ENCODE peak calls at places on chromosome 2, in seven cellular contexts. One of them, this sample, is unnamed.

GRCh38 chr2:181396575-181397062 is 60.6 kb upstream of the ITGA4 start:
- DNase-seq in PC-3: no peak
- DNase-seq in IMR-90: no peak
- DNase-seq in kidney: no peak
- DNase-seq in fibroblast of lung: peak; percentile 12
- DNase-seq in keratinocyte: no peak
- DNase-seq in neural progenitor cell: no peak
- DNase-seq in this sample: no peak

GRCh38 chr2:28233070-28233718 is 159.5 kb upstream of the FOSL2 start:
- DNase-seq in IMR-90: peak; percentile 81
- DNase-seq in keratinocyte: no peak
- DNase-seq in PC-3: peak; percentile 44
- DNase-seq in fibroblast of lung: peak; percentile 56
- DNase-seq in neural progenitor cell: no peak
- DNase-seq in kidney: no peak
- DNase-seq in this sample: peak; percentile 25

GRCh38 chr2:191748528-191749180 is 70.7 kb downstream of the NABP1 start:
- DNase-seq in PC-3: no peak
- DNase-seq in fibroblast of lung: peak; percentile 30
- DNase-seq in keratinocyte: no peak
- DNase-seq in neural progenitor cell: no peak
- DNase-seq in IMR-90: peak; percentile 24
- DNase-seq in kidney: no peak
- DNase-seq in this sample: no peak

GRCh38 chr2:109032229-109032800 is 43.3 kb upstream of the EDAR start:
- DNase-seq in kidney: no peak
- DNase-seq in neural progenitor cell: no peak
- DNase-seq in PC-3: no peak
- DNase-seq in IMR-90: no peak
- DNase-seq in fibroblast of lung: no peak
- DNase-seq in keratinocyte: no peak
- DNase-seq in this sample: no peak

GRCh38 chr2:42337846-42338566 is 23.0 kb downstream of the COX7A2L start:
- DNase-seq in PC-3: no peak
- DNase-seq in fibroblast of lung: no peak
- DNase-seq in kidney: no peak
- DNase-seq in IMR-90: no peak
- DNase-seq in neural progenitor cell: no peak
- DNase-seq in keratinocyte: no peak
- DNase-seq in this sample: no peak

GRCh38 chr2:97645112-97645699 is 656 bp upstream of the COX5B start:
- DNase-seq in neural progenitor cell: peak; percentile 43
- DNase-seq in keratinocyte: no peak
- DNase-seq in fibroblast of lung: no peak
- DNase-seq in IMR-90: no peak
- DNase-seq in PC-3: no peak
- DNase-seq in kidney: peak; percentile 87
- DNase-seq in this sample: no peak

GRCh38 chr2:217520361-217521010 is 482.3 kb downstream of the TNS1 start:
- DNase-seq in IMR-90: no peak
- DNase-seq in kidney: no peak
- DNase-seq in neural progenitor cell: no peak
- DNase-seq in fibroblast of lung: no peak
- DNase-seq in PC-3: peak; percentile 20
- DNase-seq in keratinocyte: no peak
- DNase-seq in this sample: no peak

GRCh38 chr2:149989447-149990063 is 402.0 kb upstream of the MMADHC start:
- DNase-seq in PC-3: peak; percentile 97
- DNase-seq in kidney: no peak
- DNase-seq in neural progenitor cell: no peak
- DNase-seq in fibroblast of lung: peak; percentile 5
- DNase-seq in keratinocyte: peak; percentile 55
- DNase-seq in IMR-90: peak; percentile 51
- DNase-seq in this sample: peak; percentile 72

GRCh38 chr2:120779781-120780283 is 44.2 kb downstream of the GLI2 start:
- DNase-seq in neural progenitor cell: peak; percentile 38
- DNase-seq in fibroblast of lung: peak; percentile 50
- DNase-seq in IMR-90: peak; percentile 93
- DNase-seq in PC-3: peak; percentile 32
- DNase-seq in kidney: peak; percentile 42
- DNase-seq in keratinocyte: no peak
- DNase-seq in this sample: no peak

GRCh38 chr2:109415460-109416004 is 198.2 kb downstream of the SEPTIN10 start:
- DNase-seq in keratinocyte: no peak
- DNase-seq in kidney: no peak
- DNase-seq in PC-3: no peak
- DNase-seq in fibroblast of lung: no peak
- DNase-seq in IMR-90: no peak
- DNase-seq in neural progenitor cell: peak; percentile 21
- DNase-seq in this sample: no peak

GRCh38 chr2:47559079-47559684 is 156.2 kb downstream of the MSH2 start:
- DNase-seq in kidney: no peak
- DNase-seq in PC-3: peak; percentile 56
- DNase-seq in IMR-90: peak; percentile 41
- DNase-seq in keratinocyte: no peak
- DNase-seq in fibroblast of lung: no peak
- DNase-seq in neural progenitor cell: peak; percentile 49
- DNase-seq in this sample: no peak

GRCh38 chr2:172168917-172169346 is 66.2 kb upstream of the DLX2 start:
- DNase-seq in fibroblast of lung: peak; percentile 29
- DNase-seq in IMR-90: peak; percentile 75
- DNase-seq in keratinocyte: no peak
- DNase-seq in kidney: no peak
- DNase-seq in neural progenitor cell: no peak
- DNase-seq in PC-3: peak; percentile 73
- DNase-seq in this sample: no peak

GRCh38 chr2:11493282-11493681 is 27.3 kb upstream of the E2F6 start:
- DNase-seq in PC-3: no peak
- DNase-seq in keratinocyte: no peak
- DNase-seq in kidney: no peak
- DNase-seq in IMR-90: no peak
- DNase-seq in fibroblast of lung: no peak
- DNase-seq in neural progenitor cell: no peak
- DNase-seq in this sample: no peak

GRCh38 chr2:55894720-55895119 is 28.9 kb downstream of the EFEMP1 start:
- DNase-seq in fibroblast of lung: no peak
- DNase-seq in PC-3: no peak
- DNase-seq in kidney: no peak
- DNase-seq in keratinocyte: no peak
- DNase-seq in neural progenitor cell: no peak
- DNase-seq in IMR-90: no peak
- DNase-seq in this sample: no peak

GRCh38 chr2:205520311-205520710 is 162.0 kb upstream of the NRP2 start:
- DNase-seq in neural progenitor cell: no peak
- DNase-seq in IMR-90: no peak
- DNase-seq in keratinocyte: no peak
- DNase-seq in PC-3: no peak
- DNase-seq in kidney: no peak
- DNase-seq in fibroblast of lung: no peak
- DNase-seq in this sample: no peak

GRCh38 chr2:221571108-221571390 is 1.1 kb downstream of the EPHA4 start:
- DNase-seq in IMR-90: peak; percentile 17
- DNase-seq in kidney: peak; percentile 67
- DNase-seq in keratinocyte: no peak
- DNase-seq in fibroblast of lung: peak; percentile 31
- DNase-seq in neural progenitor cell: no peak
- DNase-seq in PC-3: no peak
- DNase-seq in this sample: no peak

GRCh38 chr2:46175409-46175808 is 121.8 kb upstream of the EPAS1 start:
- DNase-seq in IMR-90: peak; percentile 68
- DNase-seq in keratinocyte: no peak
- DNase-seq in kidney: no peak
- DNase-seq in PC-3: peak; percentile 27
- DNase-seq in neural progenitor cell: no peak
- DNase-seq in fibroblast of lung: no peak
- DNase-seq in this sample: no peak

GRCh38 chr2:33136056-33136455 is 189.3 kb downstream of the LTBP1 start:
- DNase-seq in keratinocyte: no peak
- DNase-seq in IMR-90: peak; percentile 35
- DNase-seq in neural progenitor cell: no peak
- DNase-seq in PC-3: peak; percentile 20
- DNase-seq in kidney: no peak
- DNase-seq in fibroblast of lung: peak; percentile 63
- DNase-seq in this sample: no peak

GRCh38 chr2:186497928-186498327 is 11.9 kb downstream of the ZC3H15 start:
- DNase-seq in fibroblast of lung: no peak
- DNase-seq in kidney: no peak
- DNase-seq in IMR-90: no peak
- DNase-seq in PC-3: no peak
- DNase-seq in keratinocyte: no peak
- DNase-seq in neural progenitor cell: no peak
- DNase-seq in this sample: no peak

GRCh38 chr2:226993171-226993570 is 157.3 kb downstream of the RHBDD1 start:
- DNase-seq in fibroblast of lung: no peak
- DNase-seq in kidney: no peak
- DNase-seq in PC-3: no peak
- DNase-seq in keratinocyte: no peak
- DNase-seq in neural progenitor cell: no peak
- DNase-seq in IMR-90: no peak
- DNase-seq in this sample: no peak

GRCh38 chr2:165440367-165440766 is 29.1 kb upstream of the CSRNP3 start:
- DNase-seq in IMR-90: peak; percentile 4
- DNase-seq in keratinocyte: no peak
- DNase-seq in neural progenitor cell: no peak
- DNase-seq in kidney: no peak
- DNase-seq in PC-3: no peak
- DNase-seq in fibroblast of lung: peak; percentile 79
- DNase-seq in this sample: no peak

GRCh38 chr2:26721267-26722032 is 28.9 kb downstream of the KCNK3 start:
- DNase-seq in PC-3: no peak
- DNase-seq in fibroblast of lung: no peak
- DNase-seq in IMR-90: no peak
- DNase-seq in neural progenitor cell: no peak
- DNase-seq in kidney: peak; percentile 84
- DNase-seq in keratinocyte: no peak
- DNase-seq in this sample: peak; percentile 70

GRCh38 chr2:31270871-31271270 is 36.9 kb downstream of the EHD3 start:
- DNase-seq in fibroblast of lung: no peak
- DNase-seq in keratinocyte: no peak
- DNase-seq in kidney: no peak
- DNase-seq in PC-3: no peak
- DNase-seq in IMR-90: peak; percentile 9
- DNase-seq in neural progenitor cell: no peak
- DNase-seq in this sample: no peak

GRCh38 chr2:31277621-31278020 is 43.7 kb downstream of the EHD3 start:
- DNase-seq in keratinocyte: no peak
- DNase-seq in neural progenitor cell: no peak
- DNase-seq in kidney: no peak
- DNase-seq in fibroblast of lung: no peak
- DNase-seq in PC-3: no peak
- DNase-seq in IMR-90: no peak
- DNase-seq in this sample: no peak

GRCh38 chr2:31271851-31272267 is 37.9 kb downstream of the EHD3 start:
- DNase-seq in neural progenitor cell: no peak
- DNase-seq in PC-3: no peak
- DNase-seq in kidney: no peak
- DNase-seq in IMR-90: peak; percentile 26
- DNase-seq in fibroblast of lung: no peak
- DNase-seq in keratinocyte: no peak
- DNase-seq in this sample: no peak

GRCh38 chr2:31275976-31276375 is 42.0 kb downstream of the EHD3 start:
- DNase-seq in IMR-90: no peak
- DNase-seq in kidney: no peak
- DNase-seq in PC-3: no peak
- DNase-seq in fibroblast of lung: no peak
- DNase-seq in keratinocyte: no peak
- DNase-seq in neural progenitor cell: peak; percentile 40
- DNase-seq in this sample: no peak

GRCh38 chr2:31274700-31275075 is 40.7 kb downstream of the EHD3 start:
- DNase-seq in fibroblast of lung: no peak
- DNase-seq in PC-3: no peak
- DNase-seq in keratinocyte: no peak
- DNase-seq in kidney: no peak
- DNase-seq in IMR-90: no peak
- DNase-seq in neural progenitor cell: no peak
- DNase-seq in this sample: no peak
- H3K9ac ChIP-seq in fibroblast of lung: no peak overlapping the region
- H3K9ac ChIP-seq in PC-3: no peak overlapping the region
- H3K9ac ChIP-seq in keratinocyte: no peak overlapping the region
- H3K9ac ChIP-seq in kidney: no peak overlapping the region
- H3K9ac ChIP-seq in IMR-90: no peak overlapping the region
- H3K9ac ChIP-seq in neural progenitor cell: no peak overlapping the region
- H3K9ac ChIP-seq in this sample: no peak overlapping the region

GRCh38 chr2:143936758-143937562 is 583.0 kb downstream of the ZEB2 start:
- DNase-seq in fibroblast of lung: peak; percentile 49
- DNase-seq in kidney: peak; percentile 79
- DNase-seq in keratinocyte: no peak
- DNase-seq in IMR-90: peak; percentile 31
- DNase-seq in PC-3: no peak
- DNase-seq in neural progenitor cell: peak; percentile 86
- DNase-seq in this sample: no peak
- H3K9ac ChIP-seq in fibroblast of lung: peak overlapping the region; percentile 62
- H3K9ac ChIP-seq in kidney: no peak overlapping the region
- H3K9ac ChIP-seq in keratinocyte: peak overlapping the region; percentile 55
- H3K9ac ChIP-seq in IMR-90: peak overlapping the region; percentile 73
- H3K9ac ChIP-seq in PC-3: no peak overlapping the region
- H3K9ac ChIP-seq in neural progenitor cell: no peak overlapping the region
- H3K9ac ChIP-seq in this sample: no peak overlapping the region

DNA sequence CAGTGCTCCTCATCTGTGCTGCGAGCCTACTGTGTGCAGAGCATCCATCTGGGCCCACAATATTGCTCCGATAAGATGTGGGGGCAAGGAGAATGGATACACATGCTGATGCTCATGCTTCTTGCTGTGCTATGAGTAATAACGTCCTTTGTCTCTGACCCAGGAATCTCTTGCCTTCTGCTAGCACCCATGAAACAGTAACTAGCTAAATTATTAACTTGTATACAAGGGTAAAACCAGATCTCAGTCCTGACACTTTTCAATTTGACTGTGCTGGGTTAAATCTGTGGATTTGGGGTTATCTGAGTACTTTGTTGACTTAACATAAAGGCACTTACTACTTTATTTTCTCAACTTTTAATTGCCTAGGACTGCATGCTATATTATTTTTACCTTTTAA is 357.6 kb downstream of the SLC4A3 start:
- DNase-seq in neural progenitor cell: no peak
- DNase-seq in IMR-90: no peak
- DNase-seq in fibroblast of lung: no peak
- DNase-seq in keratinocyte: no peak
- DNase-seq in PC-3: no peak
- DNase-seq in kidney: no peak
- DNase-seq in this sample: no peak
- H3K9ac ChIP-seq in neural progenitor cell: no peak overlapping the region
- H3K9ac ChIP-seq in IMR-90: no peak overlapping the region
- H3K9ac ChIP-seq in fibroblast of lung: no peak overlapping the region
- H3K9ac ChIP-seq in keratinocyte: no peak overlapping the region
- H3K9ac ChIP-seq in PC-3: no peak overlapping the region
- H3K9ac ChIP-seq in kidney: no peak overlapping the region
- H3K9ac ChIP-seq in this sample: no peak overlapping the region

DNA sequence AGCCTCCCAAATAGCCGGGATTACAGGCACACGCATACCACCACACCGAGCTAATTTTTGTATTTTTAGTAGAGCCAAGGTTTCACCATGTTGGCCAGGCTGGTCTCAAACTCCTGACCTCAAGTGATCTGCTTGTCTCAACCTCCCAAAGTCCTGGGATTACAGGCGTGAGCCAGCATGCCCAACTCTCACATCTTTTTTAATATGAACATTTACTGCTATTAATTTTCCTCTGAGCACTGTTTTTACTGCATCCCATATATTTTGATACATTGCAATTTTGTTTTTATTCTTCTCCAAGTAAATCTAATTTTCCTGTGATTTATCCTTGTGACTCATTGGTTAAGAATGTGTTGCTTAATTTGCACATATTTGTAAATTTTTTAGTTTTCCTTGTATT is 9.5 kb upstream of the TANK start:
- DNase-seq in fibroblast of lung: no peak
- DNase-seq in PC-3: no peak
- DNase-seq in neural progenitor cell: no peak
- DNase-seq in kidney: no peak
- DNase-seq in keratinocyte: no peak
- DNase-seq in IMR-90: no peak
- DNase-seq in this sample: no peak
- H3K9ac ChIP-seq in fibroblast of lung: no peak overlapping the region
- H3K9ac ChIP-seq in PC-3: no peak overlapping the region
- H3K9ac ChIP-seq in neural progenitor cell: no peak overlapping the region
- H3K9ac ChIP-seq in kidney: no peak overlapping the region
- H3K9ac ChIP-seq in keratinocyte: no peak overlapping the region
- H3K9ac ChIP-seq in IMR-90: no peak overlapping the region
- H3K9ac ChIP-seq in this sample: no peak overlapping the region

This sample was measured in HepG2.